ENCODE peak calls at places on chromosomes 7 and 10, in five cellular contexts. One of them, this sample, is unnamed.

GRCh38 chr10:63520463-63521388 is 475 bp upstream of the REEP3 start:
- DNase-seq in HCT116: peak; percentile 48
- DNase-seq in activated gamma-delta T cell treated with Interleukin-2 at 50 U/mL for 16 hours: peak; percentile 21
- DNase-seq in dermis microvascular lymphatic vessel endothelial cell: peak; percentile 21
- DNase-seq in stimulated activated CD4-positive, alpha-beta T cell treated with anti-CD3 and anti-CD28 coated beads, Interleukin-1b, Interleukin-23, amount 100 ng/mL, for 24 hours: peak; percentile 11
- DNase-seq in this sample: peak; percentile 87

GRCh38 chr10:5091196-5091595 is 3.0 kb upstream of the AKR1C3 start:
- DNase-seq in HCT116: no peak
- DNase-seq in activated gamma-delta T cell treated with Interleukin-2 at 50 U/mL for 16 hours: no peak
- DNase-seq in dermis microvascular lymphatic vessel endothelial cell: no peak
- DNase-seq in stimulated activated CD4-positive, alpha-beta T cell treated with anti-CD3 and anti-CD28 coated beads, Interleukin-1b, Interleukin-23, amount 100 ng/mL, for 24 hours: no peak
- DNase-seq in this sample: no peak

GRCh38 chr7:131173148-131173890 is 154.4 kb upstream of the MKLN1 start:
- DNase-seq in HCT116: peak; percentile 24
- DNase-seq in activated gamma-delta T cell treated with Interleukin-2 at 50 U/mL for 16 hours: no peak
- DNase-seq in dermis microvascular lymphatic vessel endothelial cell: no peak
- DNase-seq in stimulated activated CD4-positive, alpha-beta T cell treated with anti-CD3 and anti-CD28 coated beads, Interleukin-1b, Interleukin-23, amount 100 ng/mL, for 24 hours: no peak
- DNase-seq in this sample: no peak

GRCh38 chr10:69730251-69731156 is 71.2 kb upstream of the COL13A1 start:
- DNase-seq in HCT116: no peak
- DNase-seq in activated gamma-delta T cell treated with Interleukin-2 at 50 U/mL for 16 hours: no peak
- DNase-seq in dermis microvascular lymphatic vessel endothelial cell: no peak
- DNase-seq in stimulated activated CD4-positive, alpha-beta T cell treated with anti-CD3 and anti-CD28 coated beads, Interleukin-1b, Interleukin-23, amount 100 ng/mL, for 24 hours: no peak
- DNase-seq in this sample: no peak

GRCh38 chr10:18497955-18498354 is 153.4 kb downstream of the NSUN6 start:
- DNase-seq in HCT116: no peak
- DNase-seq in activated gamma-delta T cell treated with Interleukin-2 at 50 U/mL for 16 hours: no peak
- DNase-seq in dermis microvascular lymphatic vessel endothelial cell: no peak
- DNase-seq in stimulated activated CD4-positive, alpha-beta T cell treated with anti-CD3 and anti-CD28 coated beads, Interleukin-1b, Interleukin-23, amount 100 ng/mL, for 24 hours: no peak
- DNase-seq in this sample: no peak

GRCh38 chr10:126904493-126904806 is 778 bp upstream of the DOCK1 start:
- DNase-seq in HCT116: no peak
- DNase-seq in activated gamma-delta T cell treated with Interleukin-2 at 50 U/mL for 16 hours: no peak
- DNase-seq in dermis microvascular lymphatic vessel endothelial cell: no peak
- DNase-seq in stimulated activated CD4-positive, alpha-beta T cell treated with anti-CD3 and anti-CD28 coated beads, Interleukin-1b, Interleukin-23, amount 100 ng/mL, for 24 hours: no peak
- DNase-seq in this sample: no peak

GRCh38 chr10:5608608-5609270 is 57.7 kb downstream of the ASB13 start:
- DNase-seq in HCT116: no peak
- DNase-seq in activated gamma-delta T cell treated with Interleukin-2 at 50 U/mL for 16 hours: no peak
- DNase-seq in dermis microvascular lymphatic vessel endothelial cell: no peak
- DNase-seq in stimulated activated CD4-positive, alpha-beta T cell treated with anti-CD3 and anti-CD28 coated beads, Interleukin-1b, Interleukin-23, amount 100 ng/mL, for 24 hours: no peak
- DNase-seq in this sample: peak; percentile 27

GRCh38 chr10:57222603-57223002 is 861.5 kb upstream of the ZWINT start:
- DNase-seq in HCT116: no peak
- DNase-seq in activated gamma-delta T cell treated with Interleukin-2 at 50 U/mL for 16 hours: no peak
- DNase-seq in dermis microvascular lymphatic vessel endothelial cell: no peak
- DNase-seq in stimulated activated CD4-positive, alpha-beta T cell treated with anti-CD3 and anti-CD28 coated beads, Interleukin-1b, Interleukin-23, amount 100 ng/mL, for 24 hours: no peak
- DNase-seq in this sample: no peak

GRCh38 chr7:115274-115911 is 77.0 kb upstream of the FAM20C start:
- DNase-seq in HCT116: no peak
- DNase-seq in activated gamma-delta T cell treated with Interleukin-2 at 50 U/mL for 16 hours: no peak
- DNase-seq in dermis microvascular lymphatic vessel endothelial cell: no peak
- DNase-seq in stimulated activated CD4-positive, alpha-beta T cell treated with anti-CD3 and anti-CD28 coated beads, Interleukin-1b, Interleukin-23, amount 100 ng/mL, for 24 hours: no peak
- DNase-seq in this sample: no peak

GRCh38 chr7:137771679-137772078 is 75.1 kb downstream of the DGKI start:
- DNase-seq in HCT116: no peak
- DNase-seq in activated gamma-delta T cell treated with Interleukin-2 at 50 U/mL for 16 hours: no peak
- DNase-seq in dermis microvascular lymphatic vessel endothelial cell: no peak
- DNase-seq in stimulated activated CD4-positive, alpha-beta T cell treated with anti-CD3 and anti-CD28 coated beads, Interleukin-1b, Interleukin-23, amount 100 ng/mL, for 24 hours: no peak
- DNase-seq in this sample: no peak

GRCh38 chr7:141013345-141013715 is 1.4 kb downstream of the MRPS33 start:
- DNase-seq in HCT116: no peak
- DNase-seq in activated gamma-delta T cell treated with Interleukin-2 at 50 U/mL for 16 hours: no peak
- DNase-seq in dermis microvascular lymphatic vessel endothelial cell: no peak
- DNase-seq in stimulated activated CD4-positive, alpha-beta T cell treated with anti-CD3 and anti-CD28 coated beads, Interleukin-1b, Interleukin-23, amount 100 ng/mL, for 24 hours: no peak
- DNase-seq in this sample: no peak

GRCh38 chr10:11424456-11425287 is 186.8 kb downstream of the USP6NL start:
- DNase-seq in HCT116: peak; percentile 41
- DNase-seq in activated gamma-delta T cell treated with Interleukin-2 at 50 U/mL for 16 hours: no peak
- DNase-seq in dermis microvascular lymphatic vessel endothelial cell: peak; percentile 12
- DNase-seq in stimulated activated CD4-positive, alpha-beta T cell treated with anti-CD3 and anti-CD28 coated beads, Interleukin-1b, Interleukin-23, amount 100 ng/mL, for 24 hours: no peak
- DNase-seq in this sample: peak; percentile 81

This sample was measured in kidney.